ENCODE peak calls at places on chromosomes 1 and 21, in ten cellular contexts. J is activated B cell treated with CpG ODN at 0.5 μM for 24 hours; Q is anterior cingulate cortex; K is fibroblast of gingiva; L is left ventricle myocardium inferior; V is DMS153; Y is stimulated activated CD8-positive, alpha-beta memory T cell treated with anti-CD3 and anti-CD28 coated beads, Interleukin-4, amount 100 ng/mL, for 1 hour; D is heart left ventricle; H is C1 segment of cervical spinal cord; C is AG04450. F is an unnamed sample.

GRCh38 chr1:220764757-220765156 is 16.6 kb downstream of the MTARC2 start:
- DNase-seq in Y (no peak), K (no peak), H (no peak), L (no peak), V (no peak), J (no peak), D (no peak), C (no peak), Q (no peak), F (no peak)

GRCh38 chr1:34066921-34067603 is 98.0 kb downstream of the CSMD2 start:
- DNase-seq in K (no peak), C (peak; percentile 46), L (no peak), V (no peak), D (no peak), H (no peak), J (no peak), Q (no peak), Y (no peak), F (no peak)

GRCh38 chr1:39545531-39545930 is 31.1 kb downstream of the PABPC4 start:
- DNase-seq in L (no peak), C (no peak), V (no peak), J (no peak), Q (no peak), K (no peak), Y (no peak), H (no peak), D (no peak), F (no peak)

GRCh38 chr1:19061343-19061742 is 104.9 kb upstream of the IFFO2 start:
- DNase-seq in J (no peak), K (no peak), D (no peak), L (no peak), Y (no peak), Q (no peak), V (no peak), C (no peak), H (no peak), F (no peak)

GRCh38 chr1:42670425-42670824 is 11.8 kb upstream of the YBX1 start:
- DNase-seq in Y (no peak), H (no peak), K (no peak), V (no peak), J (no peak), C (no peak), D (no peak), L (no peak), Q (no peak), F (no peak)

GRCh38 chr1:46099215-46099614 is 33.2 kb downstream of the PIK3R3 start:
- DNase-seq in Y (no peak), L (no peak), J (no peak), D (no peak), K (no peak), V (no peak), H (no peak), C (no peak), Q (no peak), F (no peak)

GRCh38 chr21:20822559-20823133 is 175.6 kb upstream of the NCAM2 start:
- DNase-seq in D (no peak), Y (no peak), Q (no peak), L (no peak), H (no peak), J (no peak), V (no peak), C (no peak), K (peak; percentile 82), F (no peak)

GRCh38 chr1:60894121-60894520 is 188.2 kb upstream of the NFIA start:
- DNase-seq in K (no peak), V (peak; percentile 8), H (no peak), L (peak; percentile 24), Y (no peak), Q (no peak), D (no peak), C (no peak), J (no peak), F (no peak)

GRCh38 chr1:38274974-38275373 is 228.4 kb upstream of the POU3F1 start:
- DNase-seq in C (no peak), J (no peak), V (no peak), Y (no peak), L (peak; percentile 17), D (no peak), K (no peak), H (no peak), Q (no peak), F (no peak)

GRCh38 chr1:210236840-210237409 is 4.3 kb downstream of the SERTAD4 start:
- DNase-seq in J (no peak), V (no peak), L (peak; percentile 77), H (peak; percentile 77), C (no peak), Y (no peak), K (peak; percentile 73), Q (peak; percentile 31), D (peak; percentile 70), F (no peak)

GRCh38 chr1:150973826-150974579 is 632 bp downstream of the CERS2 start:
- DNase-seq in Y (no peak), H (peak; percentile 48), J (peak; percentile 66), V (no peak), K (no peak), Q (peak; percentile 48), C (no peak), L (peak; percentile 33), D (peak; percentile 41), F (peak; percentile 73)

GRCh38 chr1:112417985-112418607 is 22.1 kb downstream of the CTTNBP2NL start:
- DNase-seq in C (no peak), Q (no peak), V (no peak), J (no peak), K (no peak), D (no peak), Y (no peak), H (no peak), L (no peak), F (no peak)

F was measured in GM13976.